ENCODE peak calls at places on chromosomes 12 and 14, in six cellular contexts. W is activated naive CD4-positive, alpha-beta T cell treated with anti-CD3 and anti-CD28 coated beads, Interleukin-2, amount 10 ng/mL, durations not matched to agents 7 days and 5 days; U is Kasumi-1; Q is GOT3; J is activated CD4-positive, alpha-beta T cell treated with anti-CD3 and anti-CD28 coated beads, Interleukin-2, amount 50 U/mL, for 1 hour; V is NCI-H1417. G is an unnamed sample.

GRCh38 chr14:91127411-91127810 is 13.5 kb downstream of the DGLUCY start:
- DNase-seq in W (no peak), U (no peak), Q (no peak), J (no peak), V (peak), G (peak)

GRCh38 chr12:124928095-124928911 is 13.9 kb upstream of the UBC start:
- DNase-seq in W (peak), U (no peak), Q (no peak), J (no peak), V (no peak), G (peak)

GRCh38 chr14:56310643-56311042 is 192.4 kb downstream of the PELI2 start:
- DNase-seq in W (no peak), U (no peak), Q (no peak), J (no peak), V (no peak), G (no peak)

GRCh38 chr14:95609398-95609990 is 74.6 kb downstream of the GLRX5 start:
- DNase-seq in W (no peak), U (peak), Q (no peak), J (no peak), V (peak), G (peak)

GRCh38 chr12:93322784-93323183 is 54.9 kb upstream of the NUDT4 start:
- DNase-seq in W (no peak), U (no peak), Q (no peak), J (no peak), V (no peak), G (no peak)

GRCh38 chr14:101879212-101880015 is 85.0 kb upstream of the DYNC1H1 start:
- DNase-seq in W (no peak), U (no peak), Q (no peak), J (no peak), V (no peak), G (no peak)

GRCh38 chr12:93706824-93707223 is 29.6 kb downstream of the CRADD start:
- DNase-seq in W (no peak), U (no peak), Q (no peak), J (no peak), V (no peak), G (no peak)

GRCh38 chr14:68756071-68756481 is 36.8 kb downstream of the ZFP36L1 start:
- DNase-seq in W (no peak), U (no peak), Q (no peak), J (no peak), V (peak), G (no peak)

GRCh38 chr12:129893691-129894090 is 10.1 kb downstream of the TMEM132D start:
- DNase-seq in W (no peak), U (no peak), Q (no peak), J (no peak), V (no peak), G (no peak)

GRCh38 chr14:23351681-23352505 is 794 bp downstream of the SLC22A17 start:
- DNase-seq in W (no peak), U (no peak), Q (no peak), J (no peak), V (peak), G (peak)

GRCh38 chr14:68734231-68734732 is 58.6 kb downstream of the ZFP36L1 start:
- DNase-seq in W (no peak), U (peak), Q (no peak), J (peak), V (no peak), G (no peak)

GRCh38 chr14:77043177-77043983 is 14.9 kb upstream of the IRF2BPL start:
- DNase-seq in W (peak), U (peak), Q (no peak), J (peak), V (no peak), G (no peak)

GRCh38 chr14:53501361-53502320 is 348.5 kb upstream of the DDHD1 start:
- DNase-seq in W (no peak), U (no peak), Q (no peak), J (no peak), V (peak), G (no peak)

GRCh38 chr14:35878272-35879140 is 52.4 kb downstream of the BRMS1L start:
- DNase-seq in W (no peak), U (peak), Q (no peak), J (no peak), V (no peak), G (peak)

GRCh38 chr14:61147898-61148549 is 133.1 kb downstream of the TMEM30B start:
- DNase-seq in W (no peak), U (no peak), Q (no peak), J (no peak), V (no peak), G (no peak)

GRCh38 chr12:96457191-96457930 is 32.0 kb upstream of the CFAP54 start:
- DNase-seq in W (no peak), U (no peak), Q (no peak), J (no peak), V (peak), G (no peak)

GRCh38 chr14:42428996-42429395 is 822.3 kb downstream of the LRFN5 start:
- DNase-seq in W (no peak), U (no peak), Q (no peak), J (no peak), V (no peak), G (no peak)

GRCh38 chr12:85405781-85406522 is 125.9 kb downstream of the ALX1 start:
- DNase-seq in W (no peak), U (no peak), Q (no peak), J (no peak), V (no peak), G (no peak)

GRCh38 chr12:57722716-57723629 is 15.6 kb downstream of the AGAP2 start:
- DNase-seq in W (peak), U (no peak), Q (no peak), J (no peak), V (peak), G (peak)

GRCh38 chr12:45336762-45337596 is 121.1 kb downstream of the ANO6 start:
- DNase-seq in W (no peak), U (no peak), Q (no peak), J (no peak), V (no peak), G (no peak)

GRCh38 chr12:82973601-82974000 is 286.9 kb downstream of the TMTC2 start:
- DNase-seq in W (no peak), U (no peak), Q (no peak), J (no peak), V (peak), G (no peak)

GRCh38 chr12:5964913-5965900 is 20.1 kb upstream of the ANO2 start:
- DNase-seq in W (no peak), U (no peak), Q (no peak), J (no peak), V (no peak), G (no peak)

GRCh38 chr12:131896811-131897270 is 2.4 kb downstream of the ULK1 start:
- DNase-seq in W (no peak), U (no peak), Q (no peak), J (no peak), V (no peak), G (no peak)

G was measured in cerebellar cortex.